ENCODE peak calls at places on chromosomes 12 and 14, in four cellular contexts. C is HepG2, R is K562, N is GM12878. E is an unnamed sample.

GRCh38 chr14:29601559-29602109 is 326.0 kb downstream of the PRKD1 start:
- DNase-seq in C (no peak), N (no peak), R (no peak), E (no peak)

GRCh38 chr14:90728951-90729350 is 87.3 kb downstream of the TTC7B start:
- DNase-seq in R (no peak), N (no peak), C (no peak), E (no peak)

GRCh38 chr12:57993030-57993429 is 51.7 kb downstream of the ATP23 start:
- DNase-seq in C (no peak), R (no peak), N (no peak), E (no peak)

GRCh38 chr12:39831587-39832315 is 212.1 kb upstream of the ABCD2 start:
- DNase-seq in N (no peak), R (no peak), C (peak), E (no peak)

GRCh38 chr14:87908591-87908990 is 84.4 kb downstream of the GALC start:
- DNase-seq in C (no peak), N (no peak), R (no peak), E (no peak)

GRCh38 chr14:62914025-62914424 is 131.2 kb downstream of the KCNH5 start:
- DNase-seq in R (no peak), C (no peak), N (no peak), E (no peak)

GRCh38 chr14:20440882-20441281 is 4.9 kb upstream of the KLHL33 start:
- DNase-seq in C (no peak), N (no peak), R (no peak), E (no peak)

GRCh38 chr12:43407816-43408645 is 144.0 kb downstream of the ADAMTS20 start:
- DNase-seq in C (no peak), R (no peak), N (no peak), E (no peak)

GRCh38 chr14:86646688-86647687 is 1117.0 kb downstream of the FLRT2 start:
- DNase-seq in C (peak), N (no peak), R (no peak), E (no peak)

GRCh38 chr12:86675197-86675596 is 419.0 kb upstream of the MGAT4C start:
- DNase-seq in C (no peak), N (no peak), R (no peak), E (no peak)

GRCh38 chr12:71439362-71439612 is 311 bp upstream of the LGR5 start:
- DNase-seq in N (no peak), C (no peak), R (no peak), E (no peak)

GRCh38 chr14:54572316-54572715 is 5.4 kb downstream of the SAMD4A start:
- DNase-seq in C (peak), N (no peak), R (peak), E (peak)

GRCh38 chr12:65182012-65182739 is 12.8 kb downstream of the LEMD3 start:
- DNase-seq in N (no peak), R (no peak), C (no peak), E (no peak)

GRCh38 chr12:71014180-71014785 is 93.7 kb upstream of the PTPRR start:
- DNase-seq in R (no peak), N (no peak), C (peak), E (no peak)

GRCh38 chr12:46933947-46934346 is 108.2 kb upstream of the SLC38A4 start:
- DNase-seq in N (no peak), R (no peak), C (peak), E (no peak)

GRCh38 chr14:31300296-31300695 is 92.7 kb upstream of the HECTD1 start:
- DNase-seq in R (peak), C (no peak), N (no peak), E (no peak)

GRCh38 chr14:70192915-70193314 is 4.2 kb upstream of the SLC8A3 start:
- DNase-seq in N (no peak), R (no peak), C (peak), E (peak)

GRCh38 chr14:67526676-67527459 is 6.2 kb upstream of the PLEKHH1 start:
- DNase-seq in R (peak), C (peak), N (peak), E (peak)

GRCh38 chr14:35565896-35566464 is 32.0 kb downstream of the INSM2 start:
- DNase-seq in R (no peak), N (no peak), C (no peak), E (no peak)

GRCh38 chr12:67747869-67748760 is 99.6 kb downstream of the DYRK2 start:
- DNase-seq in C (peak), N (no peak), R (no peak), E (no peak)

GRCh38 chr12:7844131-7844530 is 28.6 kb downstream of the SLC2A14 start:
- DNase-seq in C (no peak), N (no peak), R (no peak), E (no peak)

GRCh38 chr14:104865069-104865630 is at the start of gene CEP170B:
- DNase-seq in C (no peak), N (no peak), R (peak), E (peak)
- TF ChIP-seq NR2C2 in C (no peak), N (no peak), R (no peak), E (no peak)

DNA sequence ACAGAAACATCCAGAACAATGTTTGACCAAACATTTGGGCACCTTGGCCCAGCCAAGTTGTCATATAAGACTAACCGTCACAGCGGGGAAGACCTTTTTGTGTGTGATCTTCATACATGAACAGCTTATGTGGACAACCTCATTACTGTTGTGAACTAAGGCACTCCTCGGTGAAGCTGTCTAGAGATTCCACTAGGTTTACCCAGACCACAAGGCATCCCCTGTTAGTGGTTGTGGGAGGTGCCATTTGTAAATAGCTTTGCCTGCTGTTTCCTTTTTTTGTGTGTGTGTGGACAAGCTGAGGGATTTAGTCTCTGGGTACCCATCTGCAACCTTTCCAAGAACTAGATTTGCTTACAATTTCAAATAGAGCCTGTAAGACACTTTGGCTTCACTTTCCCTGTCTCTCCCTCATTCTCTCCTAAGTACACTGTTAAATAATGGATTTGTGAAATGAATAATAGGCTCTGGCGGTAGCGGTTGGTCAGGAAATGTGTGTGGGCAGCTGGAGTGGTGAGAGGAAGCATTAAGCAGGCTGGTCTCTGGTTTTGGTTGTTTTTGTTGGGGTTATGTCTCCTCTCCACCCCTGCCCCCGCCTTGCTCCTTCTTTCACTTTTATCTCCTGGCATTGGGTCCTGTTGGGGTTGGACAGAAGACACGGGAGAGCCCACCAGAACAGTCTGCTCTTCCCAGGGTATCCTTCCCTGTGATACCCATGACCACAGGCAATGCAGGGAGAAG is 727.6 kb downstream of the VRK1 start:
- DNase-seq in N (no peak), R (no peak), C (no peak), E (no peak)
- TF ChIP-seq CBFB in N (no peak), R (no peak), C (no peak), E (no peak)

DNA sequence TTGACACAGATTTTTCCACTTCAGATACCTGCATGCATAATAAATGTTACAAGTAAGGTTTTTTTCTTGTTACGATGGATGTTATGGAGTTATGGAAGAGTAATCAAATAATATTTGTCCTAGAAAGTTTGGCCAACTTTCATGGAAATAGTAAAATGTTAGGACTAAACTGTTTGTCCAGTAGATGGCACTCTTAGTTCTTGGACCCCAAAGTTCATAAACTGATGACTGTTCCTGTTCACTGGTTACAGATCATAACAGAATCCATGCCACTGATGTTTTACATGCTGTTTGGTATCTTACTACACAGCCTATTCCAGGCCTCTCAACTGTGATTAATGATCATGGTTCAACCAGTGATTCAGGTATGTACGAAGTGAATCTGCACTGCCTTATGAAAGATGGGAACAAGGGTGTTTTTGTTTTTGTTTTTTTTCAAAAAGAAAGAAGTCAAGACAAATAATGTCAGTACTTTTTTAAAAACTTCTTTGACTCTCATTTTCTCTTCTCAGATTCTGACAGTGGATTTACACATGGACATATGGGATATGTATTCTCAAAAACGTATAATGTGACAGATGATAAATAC is 48.8 kb upstream of the SLCO1C1 start:
- DNase-seq in N (no peak), R (no peak), C (peak), E (no peak)
- TF ChIP-seq NR2C2 in N (no peak), R (no peak), C (no peak), E (no peak)

DNA sequence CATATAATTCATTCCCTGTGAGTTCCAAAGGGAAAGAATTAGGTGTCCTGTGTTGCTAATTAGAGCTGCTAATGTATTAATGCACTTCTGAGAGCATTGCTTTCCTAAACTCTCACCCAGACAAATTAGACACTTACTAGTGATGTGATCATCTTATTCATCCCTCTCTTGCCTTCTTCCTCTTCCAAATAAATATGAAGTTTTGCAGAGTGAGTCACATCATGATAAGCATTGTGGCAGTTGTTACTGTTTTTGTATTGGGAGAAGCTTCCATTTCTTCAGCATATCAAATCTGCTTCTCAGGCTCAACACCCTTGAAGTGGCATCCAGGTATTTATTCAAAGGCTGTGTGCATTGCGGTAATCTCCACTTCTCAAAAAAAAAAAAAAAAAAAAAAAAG is 37.3 kb upstream of the E2F7 start:
- DNase-seq in C (no peak), R (no peak), N (no peak), E (no peak)
- TF ChIP-seq CBFB in C (no peak), R (no peak), N (no peak), E (no peak)

DNA sequence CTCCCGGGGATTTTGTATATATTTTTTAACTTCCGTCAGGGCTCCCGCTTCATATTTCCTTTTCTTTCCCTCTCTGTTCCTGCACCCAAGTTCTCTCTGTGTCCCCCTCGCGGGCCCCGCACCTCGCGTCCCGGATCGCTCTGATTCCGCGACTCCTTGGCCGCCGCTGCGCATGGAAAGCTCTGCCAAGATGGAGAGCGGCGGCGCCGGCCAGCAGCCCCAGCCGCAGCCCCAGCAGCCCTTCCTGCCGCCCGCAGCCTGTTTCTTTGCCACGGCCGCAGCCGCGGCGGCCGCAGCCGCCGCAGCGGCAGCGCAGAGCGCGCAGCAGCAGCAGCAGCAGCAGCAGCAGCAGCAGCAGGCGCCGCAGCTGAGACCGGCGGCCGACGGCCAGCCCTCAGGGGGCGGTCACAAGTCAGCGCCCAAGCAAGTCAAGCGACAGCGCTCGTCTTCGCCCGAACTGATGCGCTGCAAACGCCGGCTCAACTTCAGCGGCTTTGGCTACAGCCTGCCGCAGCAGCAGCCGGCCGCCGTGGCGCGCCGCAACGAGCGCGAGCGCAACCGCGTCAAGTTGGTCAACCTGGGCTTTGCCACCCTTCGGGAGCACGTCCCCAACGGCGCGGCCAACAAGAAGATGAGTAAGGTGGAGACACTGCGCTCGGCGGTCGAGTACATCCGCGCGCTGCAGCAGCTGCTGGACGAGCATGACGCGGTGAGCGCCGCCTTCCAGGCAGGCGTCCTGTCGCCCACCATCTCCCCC is 777 bp downstream of the ASCL1 start:
- DNase-seq in N (no peak), R (no peak), C (no peak), E (peak)
- TF ChIP-seq NR2C2 in N (no peak), R (no peak), C (no peak), E (no peak)

GRCh38 chr12:54984602-54985376 is at the start of gene TESPA1:
- DNase-seq in R (no peak), C (no peak), N (peak), E (no peak)
- TF ChIP-seq CBFB in R (no peak), C (no peak), N (peak), E (no peak)

DNA sequence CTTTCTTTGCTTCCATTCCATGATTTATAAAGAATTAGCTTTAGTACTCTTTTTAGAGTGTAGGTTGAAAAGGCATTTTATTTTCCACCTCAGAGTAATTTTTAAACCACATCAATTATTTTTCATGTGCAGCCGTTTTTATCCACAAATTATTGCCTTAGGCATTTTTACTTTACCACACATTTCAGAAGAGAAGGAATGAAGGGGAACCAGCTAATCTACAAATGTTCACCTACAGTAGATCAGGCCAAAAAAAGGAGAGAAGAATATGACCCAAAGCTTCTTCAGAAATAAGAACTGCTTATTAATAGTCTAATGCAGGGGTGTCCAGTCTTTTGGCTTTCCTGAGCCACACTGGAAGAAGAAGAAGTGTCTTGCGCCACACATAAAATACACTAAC is 19.8 kb upstream of the NTN4 start:
- DNase-seq in N (no peak), R (no peak), C (no peak), E (no peak)
- TF ChIP-seq NR2C2 in N (no peak), R (no peak), C (no peak), E (no peak)

GRCh38 chr12:107027304-107028053 is 40.5 kb upstream of the MTERF2 start:
- DNase-seq in N (no peak), R (no peak), C (peak), E (no peak)
- TF ChIP-seq CBFB in N (no peak), R (no peak), C (no peak), E (no peak)

DNA sequence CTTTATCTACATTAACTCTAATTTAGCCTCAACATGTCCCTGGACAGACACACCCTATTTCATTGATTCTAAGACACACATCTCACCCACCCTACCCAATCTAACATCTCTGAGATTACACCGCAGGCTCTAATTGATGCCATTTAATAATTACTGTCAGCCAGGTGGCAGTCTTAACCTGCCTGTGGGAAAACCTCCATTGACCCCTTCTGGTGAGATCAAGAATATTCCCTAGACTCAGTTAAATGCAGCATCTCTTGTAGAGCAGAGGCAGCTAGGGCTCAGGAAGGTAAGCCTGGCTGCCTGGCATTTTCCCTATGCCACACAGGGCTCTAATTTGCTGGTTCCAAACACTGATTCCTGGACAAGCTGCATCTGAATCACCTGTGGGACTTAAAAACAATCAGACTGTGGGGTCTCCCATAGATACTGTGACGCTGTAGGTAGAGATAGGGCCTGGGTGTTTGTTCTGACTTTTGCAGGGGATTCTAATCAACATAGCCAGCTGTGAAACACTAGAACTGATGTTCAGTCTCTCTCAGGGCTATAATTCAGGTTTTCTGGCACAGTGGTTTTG is 14.3 kb downstream of the MCRS1 start:
- DNase-seq in N (no peak), R (peak), C (peak), E (no peak)
- TF ChIP-seq NR2C2 in N (no peak), R (no peak), C (no peak), E (no peak)

DNA sequence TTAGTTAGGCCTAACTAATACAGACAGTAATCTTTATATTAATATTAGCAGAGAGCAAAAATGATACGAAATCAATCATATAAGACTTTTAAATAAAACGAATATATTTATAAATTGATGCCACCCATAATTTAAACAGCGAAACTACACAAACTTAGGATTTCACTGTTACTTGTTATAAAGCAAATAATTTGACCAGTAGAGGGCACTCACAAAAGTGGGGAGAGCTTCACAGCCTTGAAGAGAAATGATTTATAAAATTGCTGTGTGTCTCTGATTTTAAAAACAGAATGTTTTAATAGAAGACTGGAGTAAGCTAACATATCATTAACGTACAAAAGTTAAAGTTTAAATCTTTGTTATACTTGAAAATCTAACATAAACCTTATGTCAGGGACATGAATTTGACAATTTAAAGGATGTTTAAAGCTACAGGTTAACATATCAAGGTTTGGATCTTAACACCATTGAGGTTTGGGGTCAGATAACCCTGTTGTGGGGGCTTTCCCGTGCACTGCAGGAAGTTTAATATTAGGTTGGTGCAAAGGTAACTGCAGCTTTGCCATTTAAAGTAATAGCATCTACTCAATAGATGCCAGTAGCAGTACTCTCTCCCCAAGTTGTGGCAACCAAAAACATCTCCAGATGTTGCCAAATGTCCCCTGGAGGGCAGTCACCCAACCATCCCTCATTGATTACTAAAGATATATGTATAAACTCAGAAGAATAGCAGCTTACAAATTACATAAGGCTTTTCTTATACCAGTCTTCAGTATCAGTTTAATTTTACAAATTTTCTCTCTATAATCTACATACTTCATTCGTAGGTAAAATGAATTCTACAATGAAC is 9.3 kb downstream of the KRAS start:
- DNase-seq in C (peak), N (no peak), R (no peak), E (no peak)
- TF ChIP-seq CBFB in C (no peak), N (no peak), R (no peak), E (no peak)

E was measured in WTC11.